ENCODE peak calls at places on chromosomes 4 and X, in eight cellular contexts. Z is coronary artery, T is aorta, S is hypothalamus, A is GM04504, F is BJ, U is NCI-H1105 treated with DMSO at 0.1 percent for 48 hours, H is fibroblast of mammary gland. L is an unnamed sample.
A peak's percentile ranks its signal among the peaks of the same experiment; 100 is the strongest.

GRCh38 chrX:18377802-18378201 is 23.3 kb upstream of the SCML2 start:
- DNase-seq in S (peak; percentile 8), T (no peak), Z (no peak), U (no peak), F (no peak), A (no peak), H (peak; percentile 20), L (peak; percentile 48)

GRCh38 chr4:139142097-139142496 is 34.9 kb downstream of the ELF2 start:
- DNase-seq in S (no peak), U (no peak), H (no peak), Z (no peak), F (no peak), T (no peak), A (no peak), L (no peak)

GRCh38 chrX:10098235-10098819 is 58.4 kb upstream of the CLCN4 start:
- DNase-seq in Z (no peak), T (no peak), S (no peak), H (peak; percentile 8), U (no peak), A (no peak), F (no peak), L (no peak)

GRCh38 chr4:121736735-121737351 is 28.1 kb downstream of the SMIM43 start:
- DNase-seq in T (no peak), U (peak; percentile 19), Z (no peak), A (no peak), S (peak; percentile 6), F (no peak), H (peak; percentile 73), L (peak; percentile 62)

GRCh38 chr4:80202784-80203553 is 5.7 kb downstream of the PRDM8 start:
- DNase-seq in H (no peak), F (no peak), Z (no peak), T (peak; percentile 79), S (peak; percentile 22), U (peak; percentile 66), A (no peak), L (no peak)

GRCh38 chrX:2691543-2692220 is 587 bp downstream of the CD99 start:
- DNase-seq in Z (no peak), S (no peak), H (peak; percentile 50), T (peak; percentile 88), U (no peak), A (no peak), F (no peak), L (peak; percentile 44)

GRCh38 chrX:118976599-118977340 is 2.4 kb downstream of the LONRF3 start:
- DNase-seq in S (no peak), T (peak; percentile 85), Z (peak; percentile 78), U (no peak), A (no peak), H (no peak), F (no peak), L (peak; percentile 16)

GRCh38 chr4:39526810-39527295 is 386 bp downstream of the UGDH start:
- DNase-seq in F (no peak), Z (no peak), U (no peak), A (no peak), T (no peak), S (peak; percentile 71), H (no peak), L (peak; percentile 26)

GRCh38 chrX:39492495-39493162 is 605.1 kb downstream of the BCOR start:
- DNase-seq in T (no peak), F (no peak), U (no peak), S (no peak), H (no peak), A (no peak), Z (no peak), L (no peak)

GRCh38 chr4:142719854-142720541 is 126.1 kb downstream of the INPP4B start:
- DNase-seq in H (peak; percentile 40), F (no peak), S (no peak), Z (no peak), A (peak; percentile 7), U (peak; percentile 18), T (no peak), L (peak; percentile 40)